ENCODE peak calls at places on chromosomes 5 and 9, in six cellular contexts. R is BJ, G is AG10803, Z is fibroblast of pulmonary artery, B is A549, J is Panc1. Y is an unnamed sample.
A peak's percentile ranks its signal among the peaks of the same experiment; 100 is the strongest.

GRCh38 chr9:96256800-96257199 is 45.2 kb downstream of the HSD17B3 start:
- DNase-seq in R (no peak), G (no peak), Z (peak; percentile 10), B (no peak), J (no peak), Y (no peak)

GRCh38 chr5:73387630-73388370 is 60.8 kb downstream of the FOXD1 start:
- DNase-seq in R (no peak), G (no peak), Z (no peak), B (no peak), J (no peak), Y (no peak)

GRCh38 chr5:152349683-152350526 is 55.2 kb downstream of the NMUR2 start:
- DNase-seq in R (no peak), G (peak; percentile 3), Z (peak; percentile 35), B (peak; percentile 24), J (peak; percentile 27), Y (peak; percentile 2)

GRCh38 chr9:120043448-120043847 is 536.5 kb downstream of the CDK5RAP2 start:
- DNase-seq in R (no peak), G (no peak), Z (no peak), B (peak; percentile 8), J (no peak), Y (no peak)

GRCh38 chr5:29796018-29796417 is 1397.5 kb upstream of the CDH6 start:
- DNase-seq in R (no peak), G (no peak), Z (no peak), B (no peak), J (no peak), Y (no peak)

GRCh38 chr9:136484153-136485048 is 1.6 kb upstream of the SEC16A start:
- DNase-seq in R (no peak), G (peak; percentile 11), Z (no peak), B (peak; percentile 73), J (no peak), Y (peak; percentile 64)

GRCh38 chr5:178368278-178368677 is 135.7 kb upstream of the PHYKPL start:
- DNase-seq in R (no peak), G (no peak), Z (no peak), B (no peak), J (no peak), Y (no peak)

GRCh38 chr5:91266184-91266705 is 116.9 kb downstream of the ARRDC3 start:
- DNase-seq in R (no peak), G (peak; percentile 47), Z (peak; percentile 61), B (peak; percentile 26), J (peak; percentile 53), Y (peak; percentile 53)

GRCh38 chr9:106753155-106753671 is 109.8 kb upstream of the ZNF462 start:
- DNase-seq in R (no peak), G (no peak), Z (no peak), B (no peak), J (peak; percentile 24), Y (no peak)

GRCh38 chr9:34079181-34079580 is 30.5 kb upstream of the UBAP2 start:
- DNase-seq in R (no peak), G (no peak), Z (peak; percentile 24), B (peak; percentile 62), J (peak; percentile 42), Y (peak; percentile 44)

GRCh38 chr9:86098793-86099694 is at the start of gene GOLM1:
- DNase-seq in R (no peak), G (peak; percentile 62), Z (peak; percentile 63), B (peak; percentile 63), J (no peak), Y (peak; percentile 59)

GRCh38 chr5:136212252-136212721 is 19.3 kb upstream of the SMIM32 start:
- DNase-seq in R (no peak), G (peak; percentile 45), Z (peak; percentile 65), B (peak; percentile 50), J (peak; percentile 57), Y (no peak)

GRCh38 chr9:129069128-129069824 is 11.6 kb upstream of the DOLPP1 start:
- DNase-seq in R (no peak), G (no peak), Z (peak; percentile 19), B (no peak), J (no peak), Y (no peak)

GRCh38 chr5:9653811-9654210 is 23.7 kb upstream of the TAS2R1 start:
- DNase-seq in R (peak; percentile 86), G (peak; percentile 93), Z (peak; percentile 95), B (no peak), J (no peak), Y (peak; percentile 87)

GRCh38 chr9:5529683-5530221 is 19.4 kb downstream of the PDCD1LG2 start:
- DNase-seq in R (no peak), G (no peak), Z (no peak), B (peak; percentile 42), J (no peak), Y (no peak)

GRCh38 chr9:73969936-73970335 is 527.2 kb upstream of the RORB start:
- DNase-seq in R (no peak), G (no peak), Z (no peak), B (no peak), J (no peak), Y (no peak)

GRCh38 chr9:79023134-79023577 is 548.6 kb upstream of the TLE4 start:
- DNase-seq in R (peak; percentile 96), G (peak; percentile 95), Z (peak; percentile 78), B (peak; percentile 62), J (peak; percentile 43), Y (peak; percentile 87)

GRCh38 chr5:106587-106986 is 14.6 kb downstream of the PLEKHG4B start:
- DNase-seq in R (no peak), G (no peak), Z (no peak), B (no peak), J (no peak), Y (no peak)

GRCh38 chr5:116084231-116084630 is 594 bp upstream of the COMMD10 start:
- DNase-seq in R (no peak), G (peak; percentile 30), Z (peak; percentile 38), B (peak; percentile 12), J (no peak), Y (peak; percentile 19)

GRCh38 chr5:1413611-1414241 is 31.5 kb downstream of the SLC6A3 start:
- DNase-seq in R (no peak), G (no peak), Z (no peak), B (no peak), J (no peak), Y (no peak)

GRCh38 chr5:123599171-123599570 is 87.2 kb downstream of the CSNK1G3 start:
- DNase-seq in R (no peak), G (no peak), Z (peak; percentile 76), B (no peak), J (no peak), Y (peak; percentile 32)

GRCh38 chr9:132797861-132798659 is 80.0 kb downstream of the AK8 start:
- DNase-seq in R (no peak), G (peak; percentile 11), Z (peak; percentile 10), B (no peak), J (no peak), Y (peak; percentile 56)

GRCh38 chr9:135255033-135255842 is 167.8 kb downstream of the OLFM1 start:
- DNase-seq in R (no peak), G (no peak), Z (no peak), B (no peak), J (no peak), Y (no peak)

GRCh38 chr5:14374100-14374499 is 207.5 kb upstream of the OTULINL start:
- DNase-seq in R (no peak), G (no peak), Z (no peak), B (no peak), J (no peak), Y (no peak)

GRCh38 chr9:88280816-88281382 is 107.3 kb upstream of the SPIN1 start:
- DNase-seq in R (no peak), G (no peak), Z (peak; percentile 11), B (peak; percentile 16), J (no peak), Y (no peak)

GRCh38 chr9:76803083-76803482 is 38.8 kb downstream of the PCA3 start:
- DNase-seq in R (no peak), G (no peak), Z (no peak), B (no peak), J (no peak), Y (no peak)

GRCh38 chr5:105619725-105620124 is 2051.0 kb downstream of the EFNA5 start:
- DNase-seq in R (no peak), G (no peak), Z (no peak), B (no peak), J (no peak), Y (no peak)

GRCh38 chr9:84072621-84073180 is 92.1 kb downstream of the RMI1 start:
- DNase-seq in R (no peak), G (no peak), Z (no peak), B (no peak), J (no peak), Y (no peak)

GRCh38 chr9:124852121-124852828 is 985 bp upstream of the WDR38 start:
- DNase-seq in R (no peak), G (no peak), Z (no peak), B (no peak), J (no peak), Y (no peak)
- H3K4me3 ChIP-seq in R (no peak overlapping the region), G (no peak overlapping the region), Z (no peak overlapping the region), B (peak overlapping the region; percentile 45), J (peak overlapping the region; percentile 56), Y (no peak overlapping the region)

GRCh38 chr5:150153957-150154617 is 1.6 kb downstream of the PDGFRB start:
- DNase-seq in R (no peak), G (peak; percentile 82), Z (peak; percentile 74), B (peak; percentile 16), J (no peak), Y (peak; percentile 86)
- TF ChIP-seq CTCF in R (peak; percentile 20), G (peak; percentile 47), Z (peak; percentile 4), B (no peak), J (no peak), Y (no peak)

GRCh38 chr5:56142233-56142619 is 90.9 kb downstream of the ANKRD55 start:
- DNase-seq in R (no peak), G (no peak), Z (no peak), B (no peak), J (no peak), Y (no peak)
- H3K4me3 ChIP-seq in R (no peak overlapping the region), G (no peak overlapping the region), Z (no peak overlapping the region), B (no peak overlapping the region), J (no peak overlapping the region), Y (no peak overlapping the region)

GRCh38 chr9:109459423-109459822 is 38.7 kb downstream of the PTPN3 start:
- DNase-seq in R (no peak), G (no peak), Z (no peak), B (no peak), J (no peak), Y (no peak)
- TF ChIP-seq CTCF in R (no peak), G (no peak), Z (no peak), B (no peak), J (no peak), Y (no peak)

GRCh38 chr9:98766548-98766947 is 29.8 kb downstream of the ANKS6 start:
- DNase-seq in R (no peak), G (no peak), Z (peak; percentile 43), B (no peak), J (no peak), Y (no peak)
- H3K4me3 ChIP-seq in R (no peak overlapping the region), G (no peak overlapping the region), Z (no peak overlapping the region), B (no peak overlapping the region), J (no peak overlapping the region), Y (no peak overlapping the region)

GRCh38 chr9:38706493-38706892 is 13.4 kb downstream of the FAM240B start:
- DNase-seq in R (no peak), G (no peak), Z (no peak), B (no peak), J (no peak), Y (no peak)

GRCh38 chr9:38708759-38709158 is 11.2 kb downstream of the FAM240B start:
- DNase-seq in R (no peak), G (no peak), Z (no peak), B (no peak), J (no peak), Y (peak; percentile 21)

GRCh38 chr9:38705917-38706316 is 14.0 kb downstream of the FAM240B start:
- DNase-seq in R (no peak), G (no peak), Z (no peak), B (no peak), J (no peak), Y (no peak)

GRCh38 chr9:38713426-38713825 is 6.5 kb downstream of the FAM240B start:
- DNase-seq in R (peak; percentile 78), G (peak; percentile 80), Z (peak; percentile 99), B (peak; percentile 25), J (no peak), Y (peak; percentile 64)

GRCh38 chr9:38707885-38708640 is 11.9 kb downstream of the FAM240B start:
- DNase-seq in R (no peak), G (no peak), Z (no peak), B (peak; percentile 57), J (no peak), Y (no peak)
- TF ChIP-seq CTCF in R (peak; percentile 5), G (no peak), Z (peak; percentile 33), B (peak; percentile 39), J (peak; percentile 62), Y (no peak)